ENCODE peak calls at places on chromosomes 5 and 9, in four cellular contexts. A, N, Y and L are unnamed samples. For H3K4me1, the result is how much of the 10 kb centered on the place peaks cover.

GRCh38 chr5:169686137-169686536 is 49.1 kb downstream of the DOCK2 start:
- DNase-seq in A (no peak), N (no peak), Y (no peak), L (no peak)

GRCh38 chr5:59724482-59725392 is 168.8 kb downstream of the PDE4D start:
- DNase-seq in A (peak), N (no peak), Y (peak), L (no peak)

GRCh38 chr9:105967798-105968197 is 273.5 kb downstream of the TMEM38B start:
- DNase-seq in A (no peak), N (no peak), Y (no peak), L (no peak)

GRCh38 chr5:173486355-173486754 is 130.1 kb downstream of the BOD1 start:
- DNase-seq in A (peak), N (no peak), Y (no peak), L (no peak)

GRCh38 chr9:71147368-71147767 is 25.9 kb upstream of the TRPM3 start:
- DNase-seq in A (no peak), N (no peak), Y (no peak), L (no peak)

GRCh38 chr9:21750021-21750735 is 52.3 kb upstream of the MTAP start:
- DNase-seq in A (no peak), N (no peak), Y (no peak), L (no peak)

GRCh38 chr9:131771646-131772045 is 31.8 kb upstream of the RAPGEF1 start:
- DNase-seq in A (no peak), N (no peak), Y (no peak), L (no peak)

GRCh38 chr9:84697494-84698114 is 28.1 kb downstream of the NTRK2 start:
- DNase-seq in A (peak), N (peak), Y (peak), L (no peak)

GRCh38 chr5:532521-533242 is 8.4 kb upstream of the SLC9A3 start:
- DNase-seq in A (no peak), N (peak), Y (no peak), L (no peak)

GRCh38 chr5:116249648-116250047 is 164.8 kb downstream of the COMMD10 start:
- DNase-seq in A (no peak), N (no peak), Y (no peak), L (no peak)

GRCh38 chr5:149453618-149454415 is 74.7 kb upstream of the IL17B start:
- DNase-seq in A (no peak), N (no peak), Y (no peak), L (no peak)

GRCh38 chr5:149448831-149449714 is 70.0 kb upstream of the IL17B start:
- DNase-seq in A (no peak), N (no peak), Y (no peak), L (no peak)

GRCh38 chr5:149450199-149450598 is 71.1 kb upstream of the IL17B start:
- DNase-seq in A (no peak), N (peak), Y (peak), L (no peak)

GRCh38 chr5:149452665-149453617 is 73.8 kb upstream of the IL17B start:
- DNase-seq in A (peak), N (peak), Y (no peak), L (peak)

GRCh38 chr5:149452007-149452664 is 73.0 kb upstream of the IL17B start:
- DNase-seq in A (peak), N (peak), Y (peak), L (peak)
- H3K4me1 ChIP-seq in A (under half), N (half or more), Y (under half), L (half or more)

DNA sequence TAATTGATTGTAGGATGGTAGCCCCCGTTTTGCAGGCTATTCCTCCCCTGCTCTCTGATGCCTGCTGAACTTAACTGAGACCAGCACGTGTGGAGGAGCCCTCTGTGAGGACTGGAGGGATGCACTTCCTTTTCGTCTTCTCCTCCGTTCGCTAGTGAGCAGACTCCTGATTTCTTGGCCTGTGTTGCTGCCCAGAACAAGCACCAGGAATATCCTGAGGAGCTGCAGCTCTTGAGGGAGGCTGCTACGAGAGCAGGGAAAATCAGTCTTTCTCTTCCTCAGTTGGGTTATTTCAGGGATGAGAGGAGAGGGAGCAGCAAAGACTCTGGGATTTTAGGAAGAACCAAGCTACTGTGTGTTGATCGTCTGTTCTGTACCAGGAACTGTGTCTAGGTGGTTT is 74.7 kb downstream of the ARHGAP26 start:
- DNase-seq in A (no peak), N (no peak), Y (no peak), L (no peak)
- H3K4me1 ChIP-seq in A (under half), N (half or more), Y (under half), L (half or more)

GRCh38 chr9:19488721-19489120 is 79.9 kb downstream of the ACER2 start:
- DNase-seq in A (no peak), N (no peak), Y (no peak), L (no peak)
- H3K4me1 ChIP-seq in A (under half), N (under half), Y (under half), L (under half)

DNA sequence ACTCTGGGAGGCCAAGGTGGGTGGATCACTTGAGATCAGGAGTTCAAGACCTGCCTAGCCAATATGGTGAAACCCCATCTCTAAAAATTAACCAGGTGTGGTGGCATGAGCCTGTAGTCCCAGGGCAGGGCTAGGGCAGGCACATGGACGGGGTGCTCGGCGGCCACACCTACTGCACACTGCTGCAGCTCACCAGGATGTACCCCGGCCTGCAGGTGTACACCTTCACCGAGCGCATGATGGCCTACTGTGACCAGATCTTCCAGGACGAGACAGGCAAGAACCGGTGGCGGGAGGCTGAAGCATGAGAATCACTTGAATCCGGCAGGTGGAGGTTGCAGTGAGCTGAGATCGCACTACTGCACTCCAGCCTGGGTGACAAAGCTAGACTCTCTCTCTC is 3.2 kb downstream of the ST6GALNAC4 start:
- DNase-seq in A (no peak), N (peak), Y (no peak), L (no peak)
- H3K4me1 ChIP-seq in A (under half), N (under half), Y (under half), L (under half)